ENCODE peak calls at places on chromosome 15, in nine cellular contexts. One of them, this sample, is unnamed.

GRCh38 chr15:93452537-93453211 is 363.7 kb upstream of the RGMA start:
- DNase-seq in H9: no peak
- DNase-seq in endothelial cell: no peak
- DNase-seq in RWPE1: no peak
- DNase-seq in tibial artery: no peak
- DNase-seq in right atrium auricular region: no peak
- DNase-seq in GM12865: no peak
- DNase-seq in left ventricle myocardium inferior: no peak
- DNase-seq in HCT116: no peak
- DNase-seq in this sample: no peak

GRCh38 chr15:20106026-20106425 is 435.6 kb downstream of the GOLGA6L6 start:
- DNase-seq in H9: peak; percentile 27
- DNase-seq in endothelial cell: no peak
- DNase-seq in RWPE1: no peak
- DNase-seq in tibial artery: no peak
- DNase-seq in right atrium auricular region: no peak
- DNase-seq in GM12865: no peak
- DNase-seq in left ventricle myocardium inferior: peak; percentile 22
- DNase-seq in HCT116: no peak
- DNase-seq in this sample: no peak

GRCh38 chr15:29348308-29348914 is 78.8 kb upstream of the NSMCE3 start:
- DNase-seq in H9: peak; percentile 45
- DNase-seq in endothelial cell: no peak
- DNase-seq in RWPE1: no peak
- DNase-seq in tibial artery: no peak
- DNase-seq in right atrium auricular region: no peak
- DNase-seq in GM12865: no peak
- DNase-seq in left ventricle myocardium inferior: no peak
- DNase-seq in HCT116: no peak
- DNase-seq in this sample: no peak

GRCh38 chr15:43977072-43977884 is 150.5 kb downstream of the WDR76 start:
- DNase-seq in H9: no peak
- DNase-seq in endothelial cell: no peak
- DNase-seq in RWPE1: no peak
- DNase-seq in tibial artery: no peak
- DNase-seq in right atrium auricular region: no peak
- DNase-seq in GM12865: peak; percentile 90
- DNase-seq in left ventricle myocardium inferior: no peak
- DNase-seq in HCT116: peak; percentile 48
- DNase-seq in this sample: no peak

GRCh38 chr15:47737424-47737823 is 20.1 kb downstream of the SEMA6D start:
- DNase-seq in H9: no peak
- DNase-seq in endothelial cell: no peak
- DNase-seq in RWPE1: no peak
- DNase-seq in tibial artery: no peak
- DNase-seq in right atrium auricular region: no peak
- DNase-seq in GM12865: no peak
- DNase-seq in left ventricle myocardium inferior: no peak
- DNase-seq in HCT116: no peak
- DNase-seq in this sample: no peak

GRCh38 chr15:63506537-63507035 is 2.2 kb downstream of the USP3 start:
- DNase-seq in H9: no peak
- DNase-seq in endothelial cell: no peak
- DNase-seq in RWPE1: no peak
- DNase-seq in tibial artery: no peak
- DNase-seq in right atrium auricular region: no peak
- DNase-seq in GM12865: peak; percentile 46
- DNase-seq in left ventricle myocardium inferior: no peak
- DNase-seq in HCT116: no peak
- DNase-seq in this sample: no peak

GRCh38 chr15:38864827-38865604 is 300.4 kb upstream of the RASGRP1 start:
- DNase-seq in H9: no peak
- DNase-seq in endothelial cell: no peak
- DNase-seq in RWPE1: no peak
- DNase-seq in tibial artery: peak; percentile 80
- DNase-seq in right atrium auricular region: peak; percentile 79
- DNase-seq in GM12865: no peak
- DNase-seq in left ventricle myocardium inferior: peak; percentile 21
- DNase-seq in HCT116: no peak
- DNase-seq in this sample: no peak

GRCh38 chr15:96629501-96629900 is 299.0 kb downstream of the NR2F2 start:
- DNase-seq in H9: no peak
- DNase-seq in endothelial cell: no peak
- DNase-seq in RWPE1: no peak
- DNase-seq in tibial artery: peak; percentile 36
- DNase-seq in right atrium auricular region: no peak
- DNase-seq in GM12865: no peak
- DNase-seq in left ventricle myocardium inferior: peak; percentile 45
- DNase-seq in HCT116: no peak
- DNase-seq in this sample: no peak

GRCh38 chr15:73375755-73376305 is 7.1 kb upstream of the HCN4 start:
- DNase-seq in H9: no peak
- DNase-seq in endothelial cell: no peak
- DNase-seq in RWPE1: no peak
- DNase-seq in tibial artery: no peak
- DNase-seq in right atrium auricular region: peak; percentile 61
- DNase-seq in GM12865: no peak
- DNase-seq in left ventricle myocardium inferior: peak; percentile 42
- DNase-seq in HCT116: no peak
- DNase-seq in this sample: no peak

GRCh38 chr15:55526559-55527036 is 18.6 kb upstream of the DNAAF4 start:
- DNase-seq in H9: peak; percentile 63
- DNase-seq in endothelial cell: no peak
- DNase-seq in RWPE1: peak; percentile 28
- DNase-seq in tibial artery: no peak
- DNase-seq in right atrium auricular region: no peak
- DNase-seq in GM12865: peak; percentile 76
- DNase-seq in left ventricle myocardium inferior: no peak
- DNase-seq in HCT116: peak; percentile 32
- DNase-seq in this sample: peak; percentile 42

GRCh38 chr15:78875107-78875914 is 2.6 kb downstream of the MORF4L1 start:
- DNase-seq in H9: no peak
- DNase-seq in endothelial cell: no peak
- DNase-seq in RWPE1: no peak
- DNase-seq in tibial artery: no peak
- DNase-seq in right atrium auricular region: no peak
- DNase-seq in GM12865: peak; percentile 21
- DNase-seq in left ventricle myocardium inferior: no peak
- DNase-seq in HCT116: no peak
- DNase-seq in this sample: no peak

GRCh38 chr15:78868366-78868765 is 4.3 kb upstream of the MORF4L1 start:
- DNase-seq in H9: no peak
- DNase-seq in endothelial cell: no peak
- DNase-seq in RWPE1: no peak
- DNase-seq in tibial artery: no peak
- DNase-seq in right atrium auricular region: no peak
- DNase-seq in GM12865: no peak
- DNase-seq in left ventricle myocardium inferior: no peak
- DNase-seq in HCT116: no peak
- DNase-seq in this sample: no peak

GRCh38 chr15:78872155-78872971 is at the start of gene MORF4L1:
- DNase-seq in H9: peak; percentile 99
- DNase-seq in endothelial cell: peak; percentile 98
- DNase-seq in RWPE1: peak; percentile 93
- DNase-seq in tibial artery: peak; percentile 97
- DNase-seq in right atrium auricular region: peak; percentile 97
- DNase-seq in GM12865: peak; percentile 97
- DNase-seq in left ventricle myocardium inferior: peak; percentile 97
- DNase-seq in HCT116: peak; percentile 81
- DNase-seq in this sample: peak; percentile 97

GRCh38 chr15:78873796-78874761 is 1.4 kb downstream of the MORF4L1 start:
- DNase-seq in H9: no peak
- DNase-seq in endothelial cell: no peak
- DNase-seq in RWPE1: peak; percentile 28
- DNase-seq in tibial artery: peak; percentile 42
- DNase-seq in right atrium auricular region: no peak
- DNase-seq in GM12865: peak; percentile 37
- DNase-seq in left ventricle myocardium inferior: no peak
- DNase-seq in HCT116: no peak
- DNase-seq in this sample: no peak

GRCh38 chr15:78872972-78873795 is 494 bp downstream of the MORF4L1 start:
- DNase-seq in H9: peak; percentile 91
- DNase-seq in endothelial cell: peak; percentile 88
- DNase-seq in RWPE1: peak; percentile 76
- DNase-seq in tibial artery: peak; percentile 66
- DNase-seq in right atrium auricular region: peak; percentile 77
- DNase-seq in GM12865: peak; percentile 96
- DNase-seq in left ventricle myocardium inferior: peak; percentile 85
- DNase-seq in HCT116: peak; percentile 77
- DNase-seq in this sample: peak; percentile 93
- TF ChIP-seq CTCF in H9: peak; percentile 67
- TF ChIP-seq CTCF in endothelial cell: no peak
- TF ChIP-seq CTCF in RWPE1: peak; percentile 66
- TF ChIP-seq CTCF in tibial artery: peak; percentile 11
- TF ChIP-seq CTCF in right atrium auricular region: peak; percentile 19
- TF ChIP-seq CTCF in GM12865: peak; percentile 48
- TF ChIP-seq CTCF in left ventricle myocardium inferior: peak; percentile 61
- TF ChIP-seq CTCF in HCT116: peak; percentile 46
- TF ChIP-seq CTCF in this sample: peak; percentile 74

GRCh38 chr15:77013786-77014136 is 18.8 kb downstream of the PSTPIP1 start:
- DNase-seq in H9: no peak
- DNase-seq in endothelial cell: no peak
- DNase-seq in RWPE1: peak; percentile 60
- DNase-seq in tibial artery: no peak
- DNase-seq in right atrium auricular region: no peak
- DNase-seq in GM12865: peak; percentile 72
- DNase-seq in left ventricle myocardium inferior: no peak
- DNase-seq in HCT116: peak; percentile 24
- DNase-seq in this sample: no peak
- TF ChIP-seq CTCF in H9: no peak
- TF ChIP-seq CTCF in endothelial cell: no peak
- TF ChIP-seq CTCF in RWPE1: no peak
- TF ChIP-seq CTCF in tibial artery: no peak
- TF ChIP-seq CTCF in right atrium auricular region: no peak
- TF ChIP-seq CTCF in GM12865: peak; percentile 1
- TF ChIP-seq CTCF in left ventricle myocardium inferior: no peak
- TF ChIP-seq CTCF in HCT116: no peak
- TF ChIP-seq CTCF in this sample: no peak

GRCh38 chr15:70636540-70637165 is 126.7 kb downstream of the UACA start:
- DNase-seq in H9: peak; percentile 46
- DNase-seq in endothelial cell: peak; percentile 37
- DNase-seq in RWPE1: no peak
- DNase-seq in tibial artery: no peak
- DNase-seq in right atrium auricular region: no peak
- DNase-seq in GM12865: no peak
- DNase-seq in left ventricle myocardium inferior: no peak
- DNase-seq in HCT116: peak; percentile 16
- DNase-seq in this sample: no peak
- TF ChIP-seq CTCF in H9: peak; percentile 64
- TF ChIP-seq CTCF in endothelial cell: no peak
- TF ChIP-seq CTCF in RWPE1: no peak
- TF ChIP-seq CTCF in tibial artery: no peak
- TF ChIP-seq CTCF in right atrium auricular region: no peak
- TF ChIP-seq CTCF in GM12865: peak; percentile 10
- TF ChIP-seq CTCF in left ventricle myocardium inferior: peak; percentile 41
- TF ChIP-seq CTCF in HCT116: peak; percentile 45
- TF ChIP-seq CTCF in this sample: peak; percentile 43

GRCh38 chr15:51350723-51351122 is 9.3 kb downstream of the GLDN start:
- DNase-seq in H9: no peak
- DNase-seq in endothelial cell: no peak
- DNase-seq in RWPE1: no peak
- DNase-seq in tibial artery: no peak
- DNase-seq in right atrium auricular region: no peak
- DNase-seq in GM12865: peak; percentile 37
- DNase-seq in left ventricle myocardium inferior: no peak
- DNase-seq in HCT116: no peak
- DNase-seq in this sample: no peak
- TF ChIP-seq CTCF in H9: no peak
- TF ChIP-seq CTCF in endothelial cell: no peak
- TF ChIP-seq CTCF in RWPE1: no peak
- TF ChIP-seq CTCF in tibial artery: no peak
- TF ChIP-seq CTCF in right atrium auricular region: no peak
- TF ChIP-seq CTCF in GM12865: no peak
- TF ChIP-seq CTCF in left ventricle myocardium inferior: no peak
- TF ChIP-seq CTCF in HCT116: no peak
- TF ChIP-seq CTCF in this sample: no peak

This sample was measured in WERI-Rb-1.